ENCODE peak calls at places on chromosomes 12 and 14, in six cellular contexts. Y, K, O, S, A and B are unnamed samples.

GRCh38 chr14:56659964-56660551 is 80.5 kb downstream of the TMEM260 start:
- DNase-seq in Y (no peak), K (no peak), O (no peak), S (peak), A (no peak), B (peak)

GRCh38 chr12:62621239-62621638 is 154.6 kb downstream of the MON2 start:
- DNase-seq in Y (no peak), K (no peak), O (no peak), S (no peak), A (no peak), B (no peak)

GRCh38 chr12:81125691-81126090 is 47.8 kb downstream of the ACSS3 start:
- DNase-seq in Y (no peak), K (no peak), O (no peak), S (no peak), A (no peak), B (no peak)

GRCh38 chr12:44509471-44509870 is 366.6 kb downstream of the NELL2 start:
- DNase-seq in Y (no peak), K (no peak), O (no peak), S (no peak), A (no peak), B (no peak)

GRCh38 chr14:95469134-95469481 is 47.3 kb downstream of the SYNE3 start:
- DNase-seq in Y (peak), K (no peak), O (no peak), S (no peak), A (no peak), B (no peak)

GRCh38 chr12:107302649-107303386 is 209.5 kb upstream of the CRY1 start:
- DNase-seq in Y (no peak), K (no peak), O (no peak), S (no peak), A (no peak), B (no peak)

GRCh38 chr14:70915415-70915814 is 8.2 kb downstream of the PCNX1 start:
- DNase-seq in Y (no peak), K (no peak), O (no peak), S (no peak), A (no peak), B (no peak)

GRCh38 chr14:49036991-49037390 is 549.2 kb downstream of the RPS29 start:
- DNase-seq in Y (no peak), K (no peak), O (no peak), S (no peak), A (no peak), B (no peak)

GRCh38 chr12:89138048-89138852 is 214.1 kb downstream of the DUSP6 start:
- DNase-seq in Y (no peak), K (no peak), O (no peak), S (no peak), A (no peak), B (no peak)

DNA sequence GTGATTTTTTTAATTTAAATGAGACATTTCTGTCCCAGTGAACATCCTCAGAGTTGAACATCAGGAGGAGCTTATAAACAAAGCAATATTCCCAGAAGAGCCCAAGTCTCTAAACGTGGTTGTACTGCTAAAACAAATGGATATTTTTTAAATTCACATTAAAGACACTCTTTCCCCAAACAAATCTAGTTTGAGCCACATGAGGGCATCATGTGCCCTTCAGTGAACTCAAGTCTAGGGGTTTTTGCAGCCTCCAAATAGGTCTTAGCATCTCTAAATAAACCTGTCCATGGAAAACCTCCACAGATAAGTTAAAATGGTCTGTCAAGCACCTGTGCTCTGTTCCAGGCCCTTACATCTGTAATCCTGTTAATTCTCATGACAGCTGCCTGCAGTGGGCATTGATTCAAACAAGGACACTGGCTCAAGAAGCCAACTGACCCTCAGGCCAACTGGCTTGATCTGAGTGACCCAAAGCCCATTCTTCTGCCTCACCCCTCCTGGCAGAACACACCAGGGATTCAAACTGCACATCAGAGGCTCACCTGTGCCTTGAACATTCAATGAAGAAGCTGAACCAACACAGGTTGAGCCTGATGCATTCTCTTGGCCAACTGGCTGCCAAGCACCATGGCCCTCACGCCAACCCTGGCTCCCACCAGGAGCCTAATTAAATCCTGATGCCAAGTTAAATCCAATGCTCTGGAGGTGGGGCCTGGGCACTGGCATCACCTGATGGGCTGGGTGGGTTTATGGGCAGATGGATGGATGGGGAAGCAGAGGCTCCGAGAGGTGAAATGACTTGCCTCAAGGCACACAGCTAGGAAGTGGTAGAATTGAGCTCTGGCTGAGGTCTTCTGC is 8.6 kb downstream of the ISCU start:
- DNase-seq in Y (no peak), K (no peak), O (peak), S (peak), A (peak), B (no peak)
- TF ChIP-seq CTCF in Y (no peak), K (peak), O (no peak), S (peak), A (no peak), B (no peak)

GRCh38 chr12:122028165-122028591 is 6.5 kb downstream of the BCL7A start:
- DNase-seq in Y (no peak), K (no peak), O (no peak), S (no peak), A (no peak), B (no peak)

GRCh38 chr12:122029620-122030426 is 8.1 kb downstream of the BCL7A start:
- DNase-seq in Y (peak), K (peak), O (no peak), S (no peak), A (no peak), B (no peak)

GRCh38 chr12:122030427-122030825 is 8.7 kb downstream of the BCL7A start:
- DNase-seq in Y (no peak), K (no peak), O (no peak), S (no peak), A (no peak), B (no peak)

GRCh38 chr12:122026706-122027328 is 5.1 kb downstream of the BCL7A start:
- DNase-seq in Y (no peak), K (no peak), O (no peak), S (no peak), A (no peak), B (peak)

GRCh38 chr12:122028601-122029560 is 7.2 kb downstream of the BCL7A start:
- DNase-seq in Y (no peak), K (no peak), O (no peak), S (no peak), A (no peak), B (peak)
- TF ChIP-seq CTCF in Y (peak), K (no peak), O (no peak), S (no peak), A (no peak), B (no peak)

GRCh38 chr14:80867091-80867490 is 74.4 kb downstream of the CEP128 start:
- DNase-seq in Y (no peak), K (no peak), O (no peak), S (no peak), A (no peak), B (no peak)

GRCh38 chr14:80865565-80865964 is 76.0 kb downstream of the CEP128 start:
- DNase-seq in Y (no peak), K (no peak), O (no peak), S (no peak), A (no peak), B (no peak)

GRCh38 chr14:80867798-80868197 is 73.7 kb downstream of the CEP128 start:
- DNase-seq in Y (no peak), K (no peak), O (no peak), S (no peak), A (no peak), B (no peak)

DNA sequence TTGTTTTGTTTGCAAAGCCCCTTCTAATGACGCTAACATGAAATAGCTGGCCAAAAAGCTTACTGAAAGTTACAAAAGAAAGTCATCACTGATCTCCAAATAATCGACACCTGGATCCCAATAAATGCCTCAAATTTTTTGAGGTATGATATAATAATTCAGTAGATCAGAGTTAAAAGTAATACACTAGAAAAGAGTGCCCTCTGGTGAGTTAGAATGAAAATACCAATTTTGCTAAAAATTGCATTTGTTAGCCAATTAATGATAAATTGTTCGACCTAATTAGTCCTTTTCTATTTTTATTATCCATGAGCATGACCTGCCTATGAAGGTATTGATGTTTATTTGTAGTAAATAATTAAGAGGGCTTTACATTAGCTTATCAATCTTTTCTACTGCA is 78.6 kb downstream of the CEP128 start:
- DNase-seq in Y (no peak), K (no peak), O (no peak), S (no peak), A (no peak), B (no peak)
- TF ChIP-seq CTCF in Y (no peak), K (no peak), O (no peak), S (peak), A (no peak), B (no peak)

DNA sequence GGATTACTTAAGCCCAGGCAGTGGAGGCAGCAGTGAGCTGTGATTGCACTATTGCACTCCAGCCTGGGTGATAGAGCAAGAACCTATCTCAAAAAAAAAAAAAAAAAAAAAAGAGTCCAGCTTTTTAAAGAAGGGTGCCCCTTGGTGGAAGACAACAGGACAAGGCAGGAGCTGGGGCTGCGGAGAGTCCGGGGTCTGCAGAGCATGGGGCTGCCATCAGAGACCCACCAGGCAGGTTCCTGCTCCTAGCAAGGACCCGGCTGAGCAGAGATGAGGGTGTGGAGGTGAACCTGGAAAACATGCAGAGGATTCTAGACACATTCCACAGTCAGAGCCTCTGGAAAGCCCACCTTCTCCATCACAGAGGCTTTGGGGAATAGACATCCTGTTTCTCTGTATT is 21.0 kb upstream of the CIPC start:
- DNase-seq in Y (no peak), K (no peak), O (no peak), S (no peak), A (no peak), B (no peak)
- TF ChIP-seq CTCF in Y (no peak), K (no peak), O (no peak), S (no peak), A (no peak), B (no peak)

GRCh38 chr12:23361971-23362370 is 587.5 kb downstream of the SOX5 start:
- DNase-seq in Y (no peak), K (no peak), O (no peak), S (no peak), A (no peak), B (no peak)
- TF ChIP-seq CTCF in Y (no peak), K (no peak), O (no peak), S (no peak), A (no peak), B (no peak)

GRCh38 chr12:12081836-12082497 is 11.2 kb downstream of the BCL2L14 start:
- DNase-seq in Y (no peak), K (no peak), O (peak), S (no peak), A (no peak), B (peak)
- TF ChIP-seq CTCF in Y (peak), K (peak), O (no peak), S (peak), A (peak), B (no peak)

GRCh38 chr12:100651108-100651507 is 77.6 kb downstream of the GAS2L3 start:
- DNase-seq in Y (no peak), K (no peak), O (no peak), S (no peak), A (no peak), B (no peak)
- TF ChIP-seq CTCF in Y (no peak), K (no peak), O (no peak), S (peak), A (no peak), B (no peak)

GRCh38 chr12:67991158-67991557 is 1.9 kb downstream of the IFNG-AS1 start:
- DNase-seq in Y (no peak), K (no peak), O (no peak), S (no peak), A (no peak), B (peak)

GRCh38 chr12:67994046-67994445 is 4.8 kb downstream of the IFNG-AS1 start:
- DNase-seq in Y (no peak), K (no peak), O (no peak), S (no peak), A (no peak), B (no peak)

GRCh38 chr12:67996347-67996746 is 7.1 kb downstream of the IFNG-AS1 start:
- DNase-seq in Y (no peak), K (no peak), O (no peak), S (no peak), A (no peak), B (no peak)

GRCh38 chr12:67989184-67989965 is at the start of gene IFNG-AS1:
- DNase-seq in Y (no peak), K (no peak), O (no peak), S (no peak), A (no peak), B (no peak)

GRCh38 chr12:67993143-67993542 is 3.9 kb downstream of the IFNG-AS1 start:
- DNase-seq in Y (no peak), K (no peak), O (no peak), S (no peak), A (no peak), B (no peak)
- TF ChIP-seq CTCF in Y (no peak), K (no peak), O (no peak), S (no peak), A (no peak), B (no peak)

DNA sequence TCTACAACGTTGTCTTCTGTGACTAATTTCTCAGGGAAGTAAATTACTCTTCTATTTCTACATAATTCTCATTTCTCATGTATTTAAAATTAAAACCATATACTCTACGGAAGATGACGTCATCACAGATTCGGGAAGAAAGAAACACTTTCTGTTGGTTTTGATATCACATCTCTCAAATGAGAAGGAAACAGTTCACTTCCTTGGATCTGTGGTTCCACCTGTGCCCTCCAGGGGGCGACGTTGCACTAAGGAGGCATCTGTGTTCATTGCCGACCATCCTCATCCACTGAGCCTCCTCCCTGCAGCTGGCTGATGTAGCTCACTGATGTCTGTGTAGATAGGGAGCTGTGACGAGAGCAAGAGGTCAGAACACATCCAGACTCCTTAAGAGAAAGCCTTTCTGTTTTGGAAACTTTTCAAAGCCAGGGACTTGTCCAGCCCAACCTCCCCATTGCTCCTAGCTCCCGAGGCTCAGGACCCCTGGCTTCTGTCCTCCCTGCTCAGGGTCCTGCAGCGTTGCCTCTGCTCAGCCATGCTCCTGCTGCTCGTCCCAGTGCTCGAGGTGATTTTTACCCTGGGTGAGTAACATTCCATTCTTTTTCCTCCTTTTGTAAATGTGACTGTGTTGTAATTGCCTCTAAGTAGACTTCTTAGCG is 172.7 kb upstream of the OR4E1 start:
- DNase-seq in Y (no peak), K (peak), O (peak), S (no peak), A (no peak), B (peak)
- TF ChIP-seq CTCF in Y (peak), K (no peak), O (peak), S (peak), A (no peak), B (peak)

GRCh38 chr14:74609721-74610120 is 2.3 kb downstream of the LTBP2 start:
- DNase-seq in Y (no peak), K (no peak), O (no peak), S (no peak), A (no peak), B (no peak)
- TF ChIP-seq CTCF in Y (no peak), K (no peak), O (no peak), S (no peak), A (no peak), B (no peak)